ENCODE peak calls at places on chromosomes 12 and 14, in four cellular contexts. O is CD4-positive, alpha-beta T cell; G is WERI-Rb-1; B is suprapubic skin. X is an unnamed sample.

GRCh38 chr12:82470906-82471512 is 112.7 kb downstream of the METTL25 start:
- DNase-seq in O (no peak), G (no peak), B (no peak), X (no peak)

GRCh38 chr14:25698111-25698510 is 648.2 kb upstream of the STXBP6 start:
- DNase-seq in O (no peak), G (no peak), B (no peak), X (no peak)

GRCh38 chr12:110199360-110200123 is 75.4 kb downstream of the IFT81 start:
- DNase-seq in O (no peak), G (no peak), B (no peak), X (no peak)

GRCh38 chr12:4324366-4324765 is 3.4 kb downstream of the TIGAR start:
- DNase-seq in O (no peak), G (no peak), B (no peak), X (peak; percentile 52)

GRCh38 chr14:95348395-95349080 is 28.8 kb upstream of the CLMN start:
- DNase-seq in O (no peak), G (peak; percentile 26), B (no peak), X (no peak)

GRCh38 chr12:96177013-96177412 is 17.2 kb upstream of the ELK3 start:
- DNase-seq in O (no peak), G (no peak), B (no peak), X (no peak)

GRCh38 chr12:22283006-22283506 is 51.5 kb downstream of the ST8SIA1 start:
- DNase-seq in O (no peak), G (no peak), B (no peak), X (no peak)

GRCh38 chr12:56763753-56764657 is 881 bp downstream of the HSD17B6 start:
- DNase-seq in O (no peak), G (no peak), B (no peak), X (no peak)

GRCh38 chr12:113445544-113446176 is 23.5 kb downstream of the SDSL start:
- DNase-seq in O (no peak), G (no peak), B (no peak), X (no peak)

GRCh38 chr12:54773593-54773992 is 80.7 kb upstream of the MUCL1 start:
- DNase-seq in O (no peak), G (no peak), B (no peak), X (no peak)
- TF ChIP-seq CTCF in O (no peak), G (no peak), B (no peak), X (no peak)

DNA sequence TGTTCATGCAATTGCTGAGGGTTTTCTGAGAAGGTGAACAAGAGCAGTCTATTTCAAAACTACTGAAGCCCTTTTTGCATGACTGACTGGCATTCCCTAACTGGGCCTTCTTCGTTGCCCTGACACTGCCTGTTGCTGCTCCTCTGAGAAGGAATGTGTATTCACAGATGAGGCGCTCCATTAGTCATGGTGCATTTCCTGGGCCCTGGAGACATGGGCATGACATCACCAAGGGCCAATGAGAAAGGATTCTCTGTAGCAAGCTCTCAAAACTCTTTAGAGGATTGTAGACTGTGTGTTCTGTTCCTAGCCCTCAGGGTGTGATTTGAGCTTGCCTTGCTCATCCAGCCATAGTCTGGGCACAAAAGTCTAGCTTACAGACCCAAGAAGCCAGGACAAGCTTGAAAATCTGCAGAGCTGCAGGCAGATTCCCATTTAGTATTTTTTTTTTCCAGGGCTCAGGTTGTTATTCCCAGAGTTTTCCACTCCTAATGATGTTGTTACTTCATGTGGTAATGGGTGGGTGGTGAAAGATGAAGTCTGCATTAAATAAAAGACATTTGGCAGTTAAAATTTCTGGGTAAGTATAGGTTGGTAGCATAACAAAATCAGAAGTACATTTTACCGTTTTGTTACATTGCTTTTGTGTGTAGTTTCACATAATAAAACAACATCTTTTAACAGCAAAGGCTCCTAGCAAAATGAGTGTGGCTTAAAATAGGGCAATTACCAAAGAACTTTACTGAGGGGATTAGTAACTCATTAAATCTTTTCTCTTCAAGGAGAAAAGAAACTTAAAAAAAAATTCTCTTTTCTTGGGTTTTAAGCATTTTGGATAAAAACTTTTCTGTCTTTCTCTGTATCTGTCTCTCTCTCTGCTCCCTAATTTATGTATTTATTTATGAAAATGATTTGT is 318.4 kb downstream of the RAD51B start:
- DNase-seq in O (no peak), G (no peak), B (peak; percentile 69), X (no peak)
- TF ChIP-seq CTCF in O (no peak), G (no peak), B (no peak), X (no peak)

DNA sequence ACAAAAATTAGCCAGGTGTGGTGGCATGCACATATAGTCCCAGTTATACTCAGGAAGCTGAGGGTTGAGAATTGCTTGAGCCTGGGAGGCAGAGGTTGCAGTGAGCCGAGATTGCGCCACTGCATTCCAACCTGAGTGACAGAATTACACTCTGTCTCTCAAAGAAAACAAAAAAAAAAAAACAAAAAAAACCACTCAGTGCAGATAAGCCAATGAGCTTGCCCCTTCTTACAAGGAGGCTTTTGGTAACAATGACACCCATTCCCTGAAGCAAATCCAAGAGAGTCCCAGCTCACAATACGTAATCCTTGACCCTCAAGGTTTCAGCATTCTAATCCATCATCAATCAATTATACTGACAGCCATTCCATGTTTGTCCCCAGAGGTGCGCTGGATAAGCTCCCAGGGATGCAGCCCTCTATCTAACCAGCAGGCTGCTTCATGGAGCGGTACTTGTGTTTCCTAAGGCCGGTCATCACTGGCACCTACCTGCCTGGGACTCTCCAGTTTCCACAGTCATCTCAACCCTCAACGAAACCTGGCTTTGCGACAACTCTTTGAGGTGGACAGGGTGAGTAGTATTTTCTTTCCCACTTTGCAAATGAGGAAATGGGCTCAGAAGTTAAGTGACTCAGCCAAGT is 12.4 kb downstream of the GCN1 start:
- DNase-seq in O (no peak), G (peak; percentile 81), B (no peak), X (peak; percentile 52)
- TF ChIP-seq CTCF in O (no peak), G (peak; percentile 15), B (no peak), X (no peak)

GRCh38 chr14:60657609-60657983 is 8.3 kb upstream of the SIX1 start:
- DNase-seq in O (no peak), G (no peak), B (no peak), X (no peak)

GRCh38 chr14:60655114-60655897 is 6.0 kb upstream of the SIX1 start:
- DNase-seq in O (no peak), G (no peak), B (no peak), X (no peak)

GRCh38 chr14:60658116-60658515 is 8.8 kb upstream of the SIX1 start:
- DNase-seq in O (no peak), G (no peak), B (no peak), X (no peak)

GRCh38 chr14:60655898-60656754 is 6.8 kb upstream of the SIX1 start:
- DNase-seq in O (no peak), G (no peak), B (no peak), X (no peak)

DNA sequence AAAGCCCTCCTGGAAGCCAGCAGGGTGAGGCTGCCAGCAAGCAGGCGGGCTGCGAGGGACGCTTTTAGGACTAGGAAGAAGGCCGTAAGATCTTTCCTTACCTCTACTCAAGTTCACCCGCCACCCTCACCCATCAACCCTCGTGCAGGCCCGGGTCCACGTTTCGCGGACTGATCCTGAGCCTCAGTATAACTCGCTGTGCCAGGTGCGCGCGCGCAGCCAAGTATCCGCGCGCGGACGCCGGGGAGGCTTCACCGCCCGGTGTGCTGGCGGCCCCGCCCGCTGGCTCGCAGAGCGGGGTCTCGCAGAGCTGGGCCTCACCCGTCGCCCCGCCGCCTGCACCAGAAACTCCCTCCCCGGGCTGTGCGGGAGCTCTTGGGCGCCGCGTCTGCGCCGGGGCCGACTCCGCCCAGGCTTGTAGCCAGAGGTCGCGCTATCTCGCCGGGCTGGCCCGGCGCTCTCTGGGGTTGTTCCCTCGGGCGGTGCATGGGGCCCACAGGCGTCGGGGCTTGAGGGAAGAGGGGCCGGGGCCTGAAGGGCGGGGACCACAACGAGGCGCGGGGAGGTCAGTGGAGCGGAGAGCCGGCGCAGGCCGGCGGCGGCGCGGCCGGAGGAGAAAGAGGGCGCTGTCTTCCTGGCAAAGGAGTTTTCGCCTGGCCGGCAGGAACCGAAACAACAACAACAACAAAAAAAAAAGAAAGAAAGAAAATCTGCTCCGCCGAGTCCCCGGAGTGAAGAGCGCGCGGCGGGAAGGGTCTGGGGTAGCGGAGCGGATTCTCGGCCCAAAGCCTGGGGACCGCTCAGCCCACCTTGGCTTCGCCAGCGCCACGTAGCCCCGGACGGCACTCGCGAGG is 7.7 kb upstream of the SIX1 start:
- DNase-seq in O (no peak), G (no peak), B (peak; percentile 60), X (no peak)
- TF ChIP-seq CTCF in O (no peak), G (no peak), B (no peak), X (peak; percentile 37)

GRCh38 chr12:52119398-52120254 is 40.1 kb downstream of the SMIM41 start:
- DNase-seq in O (no peak), G (peak; percentile 68), B (no peak), X (peak; percentile 61)
- TF ChIP-seq CTCF in O (peak; percentile 55), G (peak; percentile 87), B (no peak), X (peak; percentile 36)

DNA sequence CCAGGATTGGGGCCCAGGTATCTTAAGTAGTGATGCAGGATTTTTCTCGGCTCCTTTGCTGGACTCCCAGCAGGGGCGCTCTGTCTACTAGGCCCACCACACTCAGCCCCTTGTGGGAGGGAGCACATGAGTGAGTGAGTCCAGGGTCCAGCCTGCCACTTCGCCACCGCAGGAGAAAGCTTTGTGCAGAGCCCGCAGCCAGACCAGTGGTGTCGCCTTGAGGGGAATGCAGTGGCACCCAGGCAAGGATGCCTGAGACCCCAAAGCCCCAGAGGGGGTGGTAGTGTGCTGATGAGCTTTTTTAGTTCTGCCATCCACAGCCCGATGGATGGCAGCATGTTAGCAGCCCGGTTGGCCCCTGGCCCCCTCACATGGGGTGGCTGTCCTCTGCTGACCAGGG is 5.4 kb upstream of the MRPS35 start:
- DNase-seq in O (no peak), G (no peak), B (no peak), X (no peak)
- TF ChIP-seq CTCF in O (no peak), G (no peak), B (no peak), X (no peak)

GRCh38 chr14:67577181-67577580 is 22.9 kb downstream of the PIGH start:
- DNase-seq in O (no peak), G (no peak), B (no peak), X (no peak)

GRCh38 chr14:67574806-67575205 is 25.3 kb downstream of the PIGH start:
- DNase-seq in O (no peak), G (no peak), B (no peak), X (no peak)

GRCh38 chr14:67576216-67576615 is 23.9 kb downstream of the PIGH start:
- DNase-seq in O (no peak), G (no peak), B (no peak), X (no peak)

GRCh38 chr14:67574156-67574555 is 25.9 kb downstream of the PIGH start:
- DNase-seq in O (no peak), G (no peak), B (no peak), X (no peak)

DNA sequence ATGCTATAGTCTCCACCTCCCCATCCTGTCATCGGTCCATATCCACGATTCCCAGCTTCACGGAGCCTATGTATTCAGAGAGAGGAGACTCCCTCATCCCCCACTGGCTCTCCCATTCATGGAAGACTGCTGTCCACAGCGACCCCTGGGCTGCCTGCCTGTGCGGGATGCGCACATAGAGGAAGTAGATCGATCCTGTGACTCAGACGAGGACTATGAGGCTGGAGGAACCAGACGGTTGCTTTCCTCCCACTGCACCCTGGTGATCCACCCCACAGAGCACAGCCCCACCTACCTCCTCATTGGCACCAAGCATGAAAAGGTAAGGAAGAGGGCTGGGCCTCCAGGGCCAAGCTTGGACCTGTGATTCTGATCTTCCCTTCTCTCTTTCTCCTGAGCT is 24.4 kb downstream of the PIGH start:
- DNase-seq in O (no peak), G (no peak), B (no peak), X (no peak)
- TF ChIP-seq CTCF in O (no peak), G (no peak), B (no peak), X (no peak)

X was measured in D721Med.